ENCODE peak calls at places on chromosomes 2 and 18, in ten cellular contexts. A, L, B, I, P, Q, G, U, Y and K are unnamed samples.

GRCh38 chr2:109516445-109517117 is 97.2 kb downstream of the SEPTIN10 start:
- DNase-seq in L (peak), U (peak), I (no peak), A (no peak), P (peak), G (no peak), Q (peak), B (peak), Y (no peak), K (no peak)

GRCh38 chr2:155905640-155906039 is 426.9 kb downstream of the NR4A2 start:
- DNase-seq in L (peak), I (no peak), B (no peak), Y (no peak), Q (peak), U (no peak), P (no peak), G (no peak), A (no peak), K (no peak)

GRCh38 chr18:11167778-11168177 is 18.4 kb upstream of the PIEZO2 start:
- DNase-seq in U (peak), G (peak), P (no peak), I (no peak), A (no peak), B (no peak), Y (no peak), L (no peak), Q (no peak), K (no peak)

GRCh38 chr18:8515142-8515865 is 93.9 kb upstream of the RAB12 start:
- DNase-seq in L (no peak), P (no peak), Y (no peak), B (no peak), G (no peak), I (no peak), U (no peak), Q (no peak), A (no peak), K (no peak)

GRCh38 chr18:11322716-11323115 is 173.3 kb upstream of the PIEZO2 start:
- DNase-seq in A (no peak), Y (no peak), I (no peak), U (no peak), P (no peak), L (no peak), Q (no peak), G (no peak), B (no peak), K (no peak)

GRCh38 chr2:28904295-28904694 is 9.8 kb downstream of the WDR43 start:
- DNase-seq in L (no peak), B (no peak), Y (no peak), I (no peak), U (peak), G (peak), Q (no peak), P (no peak), A (no peak), K (no peak)

GRCh38 chr18:38790303-38790702 is 1224.7 kb upstream of the CELF4 start:
- DNase-seq in U (no peak), I (no peak), P (no peak), G (no peak), A (no peak), L (peak), Q (no peak), Y (no peak), B (no peak), K (no peak)

GRCh38 chr2:224183086-224183485 is 144.0 kb upstream of the SERPINE2 start:
- DNase-seq in P (no peak), Y (no peak), A (no peak), G (peak), U (no peak), I (no peak), B (no peak), Q (no peak), L (no peak), K (no peak)

GRCh38 chr2:189147989-189148388 is 31.6 kb downstream of the COL5A2 start:
- DNase-seq in L (no peak), I (no peak), P (no peak), A (no peak), Q (no peak), U (no peak), Y (no peak), G (no peak), B (no peak), K (no peak)

GRCh38 chr18:23662309-23663263 is at the start of gene ANKRD29:
- DNase-seq in P (peak), L (peak), B (peak), U (peak), Y (peak), G (peak), A (peak), I (peak), Q (peak), K (peak)

GRCh38 chr2:205011031-205011430 is 465.8 kb downstream of the PARD3B start:
- DNase-seq in Y (no peak), P (no peak), L (no peak), A (no peak), U (no peak), I (no peak), Q (no peak), G (no peak), B (no peak), K (no peak)

GRCh38 chr2:54503192-54503591 is 47.1 kb downstream of the SPTBN1 start:
- DNase-seq in B (no peak), Q (peak), Y (no peak), P (peak), A (no peak), L (peak), U (peak), G (no peak), I (no peak), K (peak)